ENCODE peak calls at places on chromosomes 1 and 21, in five cellular contexts. F, Q, T, Y and K are unnamed samples.

GRCh38 chr1:19122668-19123067 is 87.4 kb downstream of the UBR4 start:
- DNase-seq in Y (no peak), F (no peak), Q (no peak), T (peak; percentile 17), K (no peak)

GRCh38 chr21:45545691-45546531 is 3.7 kb upstream of the SLC19A1 start:
- DNase-seq in F (no peak), Y (peak; percentile 68), T (no peak), Q (no peak), K (no peak)

GRCh38 chr21:46144464-46145070 is 10.8 kb downstream of the FTCD start:
- DNase-seq in Q (no peak), Y (no peak), T (no peak), F (no peak), K (no peak)

GRCh38 chr1:43687301-43688108 is 19.8 kb upstream of the ST3GAL3 start:
- DNase-seq in F (no peak), Y (no peak), Q (no peak), T (no peak), K (no peak)

GRCh38 chr21:26366781-26367180 is 196.2 kb upstream of the APP start:
- DNase-seq in F (no peak), Q (no peak), T (no peak), Y (no peak), K (no peak)

GRCh38 chr1:46333300-46334029 is 7.1 kb upstream of the NSUN4 start:
- DNase-seq in Q (peak; percentile 69), Y (peak; percentile 9), F (no peak), T (peak; percentile 31), K (no peak)

GRCh38 chr21:37848721-37849490 is 67.4 kb downstream of the KCNJ6 start:
- DNase-seq in T (no peak), F (no peak), Q (no peak), Y (no peak), K (no peak)

GRCh38 chr21:43787180-43787533 is 2.2 kb upstream of the RRP1 start:
- DNase-seq in F (no peak), Q (no peak), Y (peak; percentile 67), T (no peak), K (no peak)

GRCh38 chr1:113140588-113141446 is 67.8 kb downstream of the LRIG2 start:
- DNase-seq in Q (peak; percentile 52), Y (no peak), T (peak; percentile 65), F (no peak), K (peak; percentile 59)

GRCh38 chr1:171286032-171286705 is 27.8 kb upstream of the FMO4 start:
- DNase-seq in Y (no peak), T (peak; percentile 2), F (no peak), Q (no peak), K (no peak)

DNA sequence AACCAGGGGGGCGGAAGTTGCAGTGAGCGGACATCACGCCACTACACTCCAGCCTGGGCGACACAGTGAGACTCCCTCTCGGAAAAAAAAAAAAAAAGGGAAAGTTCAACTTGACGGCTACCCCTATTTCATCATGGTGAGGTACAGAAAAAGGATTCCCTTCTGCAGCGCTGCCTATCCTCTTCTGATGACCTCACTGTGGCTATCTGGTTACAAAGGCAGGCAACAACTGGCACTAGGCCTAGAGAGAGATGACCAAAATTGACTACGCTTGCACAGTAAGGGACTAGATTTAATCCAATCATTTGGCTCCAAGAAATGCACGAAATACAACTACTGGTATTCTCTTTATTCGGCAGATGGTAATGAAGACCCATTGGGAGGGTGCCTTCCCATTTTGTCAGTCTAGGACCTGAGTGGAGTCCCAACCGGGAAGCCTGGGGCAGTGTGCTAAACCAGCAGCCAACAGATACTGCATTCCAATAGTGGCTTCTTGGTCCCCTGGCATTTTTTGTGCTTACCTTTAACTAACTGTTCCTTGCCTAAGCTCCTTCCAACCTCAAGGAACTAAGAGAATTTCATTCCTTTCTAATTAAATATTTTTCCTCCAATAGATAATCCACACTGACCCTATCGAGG is 36.6 kb downstream of the ITPKB start:
- DNase-seq in Q (no peak), T (peak; percentile 88), Y (no peak), F (no peak), K (no peak)
- H3K27ac ChIP-seq in Q (no peak overlapping the region), T (peak overlapping the region; percentile 92), Y (peak overlapping the region; percentile 94), F (peak overlapping the region; percentile 96), K (peak overlapping the region; percentile 100)

GRCh38 chr1:201628490-201628889 is 89.6 kb downstream of the NAV1 start:
- DNase-seq in Y (no peak), Q (no peak), F (no peak), T (no peak), K (no peak)

GRCh38 chr1:201633297-201633696 is 94.4 kb downstream of the NAV1 start:
- DNase-seq in F (no peak), T (no peak), Q (no peak), Y (no peak), K (no peak)

GRCh38 chr1:201630582-201630981 is 91.7 kb downstream of the NAV1 start:
- DNase-seq in Y (no peak), F (no peak), Q (no peak), T (no peak), K (no peak)

GRCh38 chr1:201632364-201632952 is 93.5 kb downstream of the NAV1 start:
- DNase-seq in F (no peak), Q (no peak), Y (no peak), T (no peak), K (no peak)

DNA sequence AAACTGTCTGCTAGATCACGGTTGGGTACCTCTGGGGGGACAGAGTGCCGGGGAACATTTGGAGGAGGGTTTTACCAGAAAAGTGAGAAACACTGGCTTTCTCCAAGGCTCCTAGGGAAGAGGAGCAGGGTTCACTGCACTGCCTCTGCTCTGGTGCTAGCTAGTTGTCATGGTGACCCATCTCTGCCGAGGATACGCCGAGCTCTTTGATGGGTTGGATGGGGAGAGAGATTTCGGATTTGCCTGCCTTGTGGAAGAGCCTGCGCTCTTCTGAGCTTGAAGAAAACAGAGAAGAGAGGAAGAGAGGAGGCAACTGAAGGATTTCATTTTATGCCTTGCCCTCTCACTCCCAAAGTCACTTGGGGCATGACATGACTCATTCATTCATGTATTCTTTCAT is 92.1 kb downstream of the NAV1 start:
- DNase-seq in F (no peak), Q (no peak), T (no peak), Y (no peak), K (no peak)
- H3K4me1 ChIP-seq in F (peaks cover 77% of the 10 kb centered on the region), Q (no peaks in the 10 kb centered on the region), T (peaks cover 33% of the 10 kb centered on the region), Y (peaks cover 13% of the 10 kb centered on the region), K (peaks cover 27% of the 10 kb centered on the region)

GRCh38 chr1:26182372-26182675 is 5.0 kb downstream of the CNKSR1 start:
- DNase-seq in Q (no peak), F (no peak), T (no peak), Y (no peak), K (no peak)

GRCh38 chr1:26175346-26175745 is 1.9 kb upstream of the CNKSR1 start:
- DNase-seq in F (no peak), T (no peak), Y (no peak), Q (no peak), K (no peak)

GRCh38 chr1:26181586-26182371 is 4.5 kb downstream of the CNKSR1 start:
- DNase-seq in Q (no peak), T (peak; percentile 13), Y (no peak), F (no peak), K (no peak)

GRCh38 chr1:26180010-26180506 is 2.8 kb downstream of the CNKSR1 start:
- DNase-seq in T (no peak), Y (no peak), F (no peak), Q (no peak), K (no peak)

DNA sequence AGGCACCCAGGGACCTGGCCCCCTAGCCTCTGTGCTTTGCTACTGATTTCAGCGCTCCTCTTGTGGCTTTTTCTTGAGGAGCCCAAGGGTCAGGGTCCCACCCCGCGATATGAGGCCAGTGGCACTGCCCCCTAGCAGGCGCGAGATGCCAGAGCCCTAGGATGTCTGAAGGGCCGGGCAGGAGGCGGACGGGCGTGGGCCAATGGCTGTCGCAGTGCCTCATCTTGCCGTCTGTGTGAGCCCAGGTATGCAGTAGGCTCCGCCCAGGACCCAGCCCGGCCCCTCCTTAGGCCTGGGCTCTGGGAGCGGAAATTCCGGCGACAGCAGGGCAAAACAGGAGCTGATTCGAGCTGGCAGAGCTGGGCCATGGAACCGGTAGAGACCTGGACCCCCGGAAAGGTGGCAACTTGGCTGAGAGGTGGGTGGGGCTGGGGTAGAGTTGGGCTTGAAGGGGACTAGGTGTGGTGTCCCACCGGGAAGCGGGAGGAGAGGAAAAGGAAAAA is at the start of gene CNKSR1:
- DNase-seq in Q (peak; percentile 69), T (no peak), F (no peak), Y (no peak), K (peak; percentile 82)
- H3K27ac ChIP-seq in Q (no peak within 1 kb of the TSS), T (no peak within 1 kb of the TSS), F (no peak within 1 kb of the TSS), Y (no peak within 1 kb of the TSS), K (peak within 1 kb of the TSS; percentile 74)

DNA sequence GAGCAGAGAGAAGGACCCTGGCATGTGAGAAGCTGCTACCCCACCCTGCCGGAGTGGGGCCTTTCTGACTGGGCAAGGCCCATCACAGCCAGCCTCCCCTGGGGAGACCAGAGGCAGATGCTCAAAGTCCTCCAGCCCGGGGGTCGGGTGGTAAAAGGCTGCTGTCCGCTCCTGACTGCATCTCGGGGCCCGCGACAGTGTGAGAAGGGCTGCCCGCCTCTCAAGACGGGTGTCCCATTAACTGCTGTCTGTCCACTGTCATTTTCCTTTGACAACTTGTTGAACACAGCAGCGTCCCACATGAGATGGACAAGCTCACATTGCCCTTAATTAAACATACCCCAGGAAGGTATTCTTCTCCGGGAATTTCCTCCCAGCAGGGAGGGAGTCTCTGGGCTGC is 91.4 kb upstream of the ARHGEF16 start:
- DNase-seq in T (no peak), Q (no peak), Y (no peak), F (no peak), K (no peak)
- H3K4me1 ChIP-seq in T (no peaks in the 10 kb centered on the region), Q (no peaks in the 10 kb centered on the region), Y (peaks cover 2% of the 10 kb centered on the region), F (peaks cover 77% of the 10 kb centered on the region), K (no peaks in the 10 kb centered on the region)

DNA sequence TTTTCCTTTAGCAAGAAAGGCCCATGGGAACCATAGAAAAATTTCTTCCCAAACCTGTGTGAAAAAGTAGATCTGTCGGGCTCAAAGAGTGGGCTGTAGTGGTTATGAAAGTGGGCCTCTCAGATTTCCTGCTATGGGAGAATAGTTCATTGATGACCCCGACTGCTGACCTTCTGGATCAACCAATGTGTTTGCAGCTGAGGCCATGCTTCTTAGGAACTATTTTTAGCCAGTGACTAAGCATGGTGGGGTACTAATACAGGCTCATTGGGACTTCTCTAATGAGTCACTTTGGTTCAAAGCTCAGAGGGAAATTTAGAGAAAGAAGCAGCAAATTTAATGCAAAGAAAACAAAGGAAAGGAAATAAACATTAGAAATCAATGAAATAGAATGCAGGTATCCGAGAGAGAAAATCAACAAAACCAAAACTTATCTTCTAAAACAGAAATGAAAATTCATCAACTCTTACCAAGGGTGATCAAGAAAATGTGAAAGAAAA is 12.6 kb upstream of the PSMA5 start:
- DNase-seq in T (peak; percentile 99), F (no peak), Q (no peak), Y (no peak), K (no peak)
- H3K27ac ChIP-seq in T (peak overlapping the region; percentile 58), F (no peak overlapping the region), Q (no peak overlapping the region), Y (no peak overlapping the region), K (no peak overlapping the region)

DNA sequence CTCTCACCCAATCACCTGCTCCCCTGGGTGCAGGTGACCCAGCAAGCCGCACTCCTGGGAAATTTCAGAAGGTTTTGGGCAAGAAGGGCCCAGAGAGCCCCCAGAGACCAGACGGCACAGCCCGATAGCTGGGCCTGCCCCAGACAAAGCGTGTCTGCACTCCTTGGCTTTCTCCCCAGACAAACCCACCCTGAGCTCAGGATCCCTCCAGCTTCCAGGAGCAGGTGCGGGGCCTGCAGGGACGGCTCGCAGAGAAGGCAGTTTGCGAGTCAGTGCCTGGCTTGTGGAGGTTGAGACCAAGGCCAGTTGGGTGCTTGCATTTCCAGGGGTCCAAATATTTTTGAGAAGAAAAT is 6.7 kb downstream of the PDE9A start:
- DNase-seq in Y (no peak), T (no peak), Q (no peak), F (no peak), K (no peak)
- H3K4me1 ChIP-seq in Y (no peaks in the 10 kb centered on the region), T (peaks cover 2% of the 10 kb centered on the region), Q (no peaks in the 10 kb centered on the region), F (no peaks in the 10 kb centered on the region), K (no peaks in the 10 kb centered on the region)